ENCODE peak calls at places on chromosomes 7 and 10, in six cellular contexts. E is Kasumi-1, H is activated gamma-delta T cell treated with Interleukin-2 at 50 U/mL for 16 hours, Q is left lobe of liver, I is fibroblast of lung, P is WTC11. W is an unnamed sample.

GRCh38 chr10:128440513-128441160 is 314.4 kb upstream of the MKI67 start:
- DNase-seq in I (no peak), Q (no peak), P (peak; percentile 49), H (no peak), E (no peak), W (peak; percentile 33)

GRCh38 chr7:98571986-98572385 is 45.1 kb upstream of the NPTX2 start:
- DNase-seq in E (no peak), H (no peak), Q (no peak), P (no peak), I (no peak), W (no peak)

GRCh38 chr10:62354941-62355340 is 19.2 kb upstream of the ZNF365 start:
- DNase-seq in I (peak; percentile 93), P (no peak), Q (no peak), E (no peak), H (no peak), W (no peak)

GRCh38 chr10:71968553-71969474 is 4.6 kb downstream of the CHST3 start:
- DNase-seq in Q (no peak), P (no peak), H (no peak), E (no peak), I (peak; percentile 62), W (no peak)

GRCh38 chr7:91263359-91264082 is 712 bp upstream of the FZD1 start:
- DNase-seq in I (no peak), Q (no peak), H (no peak), P (peak; percentile 47), E (peak; percentile 48), W (peak; percentile 59)

GRCh38 chr7:12685550-12685949 is 1.9 kb upstream of the ARL4A start:
- DNase-seq in P (peak; percentile 58), H (peak; percentile 12), I (peak; percentile 45), Q (no peak), E (peak; percentile 14), W (peak; percentile 13)

GRCh38 chr7:28435732-28436378 is 23.5 kb downstream of the CREB5 start:
- DNase-seq in H (no peak), Q (no peak), P (no peak), E (no peak), I (no peak), W (no peak)

GRCh38 chr7:111392976-111393762 is 169.1 kb downstream of the IMMP2L start:
- DNase-seq in P (no peak), Q (no peak), H (no peak), I (peak; percentile 85), E (no peak), W (peak; percentile 5)

GRCh38 chr10:132836248-132836831 is 50.4 kb upstream of the NKX6-2 start:
- DNase-seq in Q (peak; percentile 85), I (no peak), E (no peak), P (no peak), H (no peak), W (no peak)

GRCh38 chr10:58400609-58401008 is 15.4 kb downstream of the TFAM start:
- DNase-seq in H (no peak), E (no peak), I (peak; percentile 39), Q (no peak), P (no peak), W (no peak)

GRCh38 chr10:15515207-15515606 is 144.1 kb upstream of the FAM171A1 start:
- DNase-seq in I (no peak), P (no peak), Q (no peak), E (no peak), H (no peak), W (no peak)

W was measured in nephron progenitor cell.